ENCODE peak calls at places on chromosomes 5 and 9, in eight cellular contexts. F is pancreas; Z is body of pancreas; T is ACHN; W is CD4-positive, alpha-beta T cell; C is brain microvascular endothelial cell; E is fibroblast of gingiva; L is GM12891. Q is an unnamed sample.

GRCh38 chr9:38026021-38026809 is 42.8 kb downstream of the SHB start:
- DNase-seq in F (no peak), Z (peak; percentile 45), C (peak; percentile 95), L (no peak), E (peak; percentile 79), T (peak; percentile 77), W (no peak), Q (peak; percentile 94)

GRCh38 chr5:157956271-157956885 is 97.4 kb upstream of the CLINT1 start:
- DNase-seq in L (no peak), T (no peak), Z (no peak), W (no peak), C (no peak), F (no peak), E (no peak), Q (no peak)

GRCh38 chr5:96408276-96408777 is 24.7 kb downstream of the PCSK1 start:
- DNase-seq in E (peak; percentile 91), C (peak; percentile 84), W (no peak), Z (no peak), F (no peak), L (no peak), T (no peak), Q (peak; percentile 8)

GRCh38 chr9:124481115-124481514 is 26.1 kb downstream of the NR5A1 start:
- DNase-seq in E (no peak), W (no peak), Z (no peak), F (no peak), C (no peak), L (no peak), T (no peak), Q (no peak)

GRCh38 chr9:123020796-123021195 is 12.7 kb upstream of the GPR21 start:
- DNase-seq in F (no peak), E (peak; percentile 50), Z (no peak), T (no peak), W (no peak), L (no peak), C (no peak), Q (no peak)

GRCh38 chr5:56468278-56468677 is 235.1 kb upstream of the ANKRD55 start:
- DNase-seq in E (no peak), L (no peak), C (no peak), T (no peak), Z (no peak), W (no peak), F (no peak), Q (no peak)

GRCh38 chr5:134436523-134437339 is 25.1 kb upstream of the CDKN2AIPNL start:
- DNase-seq in Z (peak; percentile 87), W (peak; percentile 21), L (peak; percentile 47), C (peak; percentile 87), T (peak; percentile 83), F (peak; percentile 76), E (peak; percentile 59), Q (peak; percentile 82)

GRCh38 chr5:123180178-123180577 is 91.1 kb downstream of the PRDM6 start:
- DNase-seq in L (no peak), E (peak; percentile 40), Z (no peak), C (no peak), T (no peak), F (no peak), W (no peak), Q (no peak)

GRCh38 chr5:82010696-82011095 is 38.9 kb downstream of the ATG10 start:
- DNase-seq in F (no peak), E (no peak), W (no peak), Z (no peak), C (no peak), L (no peak), T (no peak), Q (no peak)